ENCODE peak calls at places on chromosomes 13 and 19, in four cellular contexts. R is coronary artery, N is OCI-LY7, U is HL-60. K is an unnamed sample.

GRCh38 chr19:10433131-10433536 is 12.8 kb downstream of the PDE4A start:
- DNase-seq in R (no peak), N (no peak), U (no peak), K (no peak)

GRCh38 chr19:47122359-47123335 is 8.0 kb upstream of the SAE1 start:
- DNase-seq in R (no peak), N (no peak), U (no peak), K (no peak)

GRCh38 chr19:622666-623065 is 10.7 kb downstream of the POLRMT start:
- DNase-seq in R (no peak), N (no peak), U (no peak), K (no peak)

GRCh38 chr13:33194820-33195692 is 90.5 kb downstream of the STARD13 start:
- DNase-seq in R (no peak), N (no peak), U (no peak), K (no peak)

GRCh38 chr13:66353664-66354063 is 876.5 kb downstream of the PCDH9 start:
- DNase-seq in R (no peak), N (no peak), U (no peak), K (no peak)

GRCh38 chr13:37326319-37326718 is 220.9 kb upstream of the CSNK1A1L start:
- DNase-seq in R (no peak), N (no peak), U (no peak), K (no peak)

GRCh38 chr19:30870861-30871260 is 478.4 kb downstream of the TSHZ3 start:
- DNase-seq in R (no peak), N (no peak), U (no peak), K (peak; percentile 41)

GRCh38 chr13:78022164-78022877 is 103.7 kb upstream of the EDNRB start:
- DNase-seq in R (no peak), N (peak; percentile 73), U (peak; percentile 70), K (no peak)

GRCh38 chr13:20654156-20654555 is 49.3 kb upstream of the IL17D start:
- DNase-seq in R (no peak), N (no peak), U (no peak), K (no peak)

GRCh38 chr19:46903458-46903857 is 42.7 kb downstream of the ARHGAP35 start:
- DNase-seq in R (no peak), N (peak; percentile 23), U (no peak), K (no peak)

GRCh38 chr13:91710733-91711132 is 312.3 kb downstream of the GPC5 start:
- DNase-seq in R (no peak), N (no peak), U (no peak), K (no peak)

GRCh38 chr19:51735759-51736449 is 12.1 kb upstream of the HAS1 start:
- DNase-seq in R (no peak), N (no peak), U (peak; percentile 92), K (no peak)

GRCh38 chr19:48481191-48481500 is 12.0 kb downstream of the CYTH2 start:
- DNase-seq in R (no peak), N (no peak), U (no peak), K (no peak)

GRCh38 chr19:51702103-51702753 is 9.1 kb downstream of the SPACA6 start:
- DNase-seq in R (peak; percentile 90), N (peak; percentile 45), U (no peak), K (peak; percentile 81)

GRCh38 chr13:84951128-84951527 is 848.1 kb downstream of the SLITRK6 start:
- DNase-seq in R (no peak), N (no peak), U (no peak), K (no peak)

GRCh38 chr13:70622785-70623184 is 514.5 kb upstream of the KLHL1 start:
- DNase-seq in R (no peak), N (no peak), U (no peak), K (no peak)

GRCh38 chr13:26837997-26838396 is 77.4 kb upstream of the GPR12 start:
- DNase-seq in R (peak; percentile 45), N (no peak), U (no peak), K (no peak)

GRCh38 chr13:88544836-88545235 is 873.7 kb downstream of the SLITRK5 start:
- DNase-seq in R (no peak), N (no peak), U (no peak), K (no peak)

GRCh38 chr19:29528350-29528945 is 2.7 kb downstream of the VSTM2B start:
- DNase-seq in R (no peak), N (peak; percentile 50), U (peak; percentile 70), K (peak; percentile 27)

GRCh38 chr19:1619094-1619439 is 13.8 kb upstream of the UQCR11 start:
- DNase-seq in R (no peak), N (no peak), U (no peak), K (no peak)

GRCh38 chr19:39499932-39500331 is 1.2 kb downstream of the DLL3 start:
- DNase-seq in R (no peak), N (no peak), U (no peak), K (no peak)

GRCh38 chr19:518292-519231 is 11.3 kb downstream of the TPGS1 start:
- DNase-seq in R (no peak), N (no peak), U (no peak), K (no peak)

GRCh38 chr13:35468195-35468594 is 8.3 kb downstream of the MAB21L1 start:
- DNase-seq in R (no peak), N (no peak), U (no peak), K (no peak)

GRCh38 chr19:30001794-30002193 is 59.8 kb downstream of the URI1 start:
- DNase-seq in R (no peak), N (peak; percentile 6), U (no peak), K (no peak)

GRCh38 chr13:110264685-110265275 is 42.2 kb downstream of the COL4A1 start:
- DNase-seq in R (no peak), N (no peak), U (no peak), K (no peak)

DNA sequence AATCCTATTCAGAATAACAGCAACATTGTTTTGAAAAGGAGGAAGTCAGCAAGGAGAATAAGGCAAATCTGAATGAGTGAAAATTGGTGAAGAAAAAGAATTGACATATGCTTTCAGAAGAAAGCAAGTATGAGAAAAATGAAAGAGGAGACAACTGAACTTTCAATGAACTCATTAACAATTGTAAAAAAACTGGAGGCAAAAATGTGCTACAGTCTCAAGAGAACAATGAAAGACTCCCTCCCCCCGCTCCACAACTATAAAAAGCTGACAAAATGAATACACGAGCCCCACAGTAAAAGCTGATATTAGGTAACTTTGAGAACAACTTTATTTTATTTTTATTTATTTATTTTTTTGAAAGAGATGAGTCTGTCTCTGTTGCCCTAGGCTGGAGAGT is 373.1 kb downstream of the DIAPH3 start:
- DNase-seq in R (no peak), N (no peak), U (no peak), K (no peak)
- TF ChIP-seq CTCF in R (no peak), N (no peak), U (no peak), K (no peak)

GRCh38 chr19:5994407-5995165 is 16.6 kb upstream of the RANBP3 start:
- DNase-seq in R (no peak), N (no peak), U (no peak), K (no peak)

GRCh38 chr19:5996102-5996501 is 18.2 kb upstream of the RANBP3 start:
- DNase-seq in R (no peak), N (no peak), U (no peak), K (no peak)

GRCh38 chr19:5992756-5993155 is 14.8 kb upstream of the RANBP3 start:
- DNase-seq in R (no peak), N (no peak), U (no peak), K (no peak)

GRCh38 chr19:5995606-5996005 is 17.7 kb upstream of the RANBP3 start:
- DNase-seq in R (no peak), N (no peak), U (no peak), K (no peak)

GRCh38 chr19:5993516-5994406 is 15.8 kb upstream of the RANBP3 start:
- DNase-seq in R (no peak), N (no peak), U (no peak), K (no peak)
- TF ChIP-seq CTCF in R (no peak), N (no peak), U (no peak), K (no peak)

GRCh38 chr13:72648513-72649065 is 78.8 kb downstream of the MZT1 start:
- DNase-seq in R (no peak), N (no peak), U (no peak), K (no peak)

GRCh38 chr13:72638059-72638815 is 89.2 kb downstream of the MZT1 start:
- DNase-seq in R (no peak), N (no peak), U (no peak), K (no peak)

GRCh38 chr13:72645521-72645920 is 81.9 kb downstream of the MZT1 start:
- DNase-seq in R (no peak), N (no peak), U (no peak), K (no peak)

GRCh38 chr13:72639377-72639776 is 88.1 kb downstream of the MZT1 start:
- DNase-seq in R (no peak), N (no peak), U (no peak), K (no peak)

GRCh38 chr13:72643339-72643989 is 84.0 kb downstream of the MZT1 start:
- DNase-seq in R (no peak), N (peak; percentile 54), U (peak; percentile 59), K (peak; percentile 53)
- TF ChIP-seq CTCF in R (no peak), N (peak; percentile 90), U (peak; percentile 63), K (no peak)

GRCh38 chr19:32345261-32346207 is at the start of gene ZNF507:
- DNase-seq in R (peak; percentile 84), N (peak; percentile 88), U (peak; percentile 79), K (peak; percentile 64)
- TF ChIP-seq CTCF in R (no peak), N (peak; percentile 28), U (no peak), K (no peak)

DNA sequence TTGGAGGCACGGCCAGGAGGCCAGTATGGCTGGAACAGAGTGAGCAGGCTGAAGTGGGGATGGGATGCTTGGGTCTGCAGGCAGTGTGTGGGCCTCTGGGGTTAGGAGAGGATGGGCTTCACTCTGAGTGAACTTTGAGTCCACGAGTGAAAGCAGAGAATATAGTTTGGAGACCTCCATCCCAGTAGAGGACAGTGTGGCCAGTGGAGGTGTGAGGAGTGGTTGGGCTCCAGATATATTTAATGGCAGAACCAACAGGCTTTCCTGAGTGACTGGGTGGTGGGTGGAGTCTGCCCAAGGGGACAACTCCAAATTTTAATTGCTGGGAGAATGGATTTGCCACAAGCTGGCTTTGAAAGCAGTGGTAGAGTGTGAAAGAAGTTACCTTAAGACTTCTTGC is 27.3 kb downstream of the GATAD2A start:
- DNase-seq in R (no peak), N (no peak), U (no peak), K (no peak)
- TF ChIP-seq CTCF in R (no peak), N (no peak), U (no peak), K (no peak)

GRCh38 chr13:99606322-99607089 is 105.2 kb downstream of the TM9SF2 start:
- DNase-seq in R (peak; percentile 92), N (peak; percentile 81), U (peak; percentile 87), K (peak; percentile 75)
- TF ChIP-seq CTCF in R (no peak), N (no peak), U (no peak), K (no peak)

GRCh38 chr19:17812099-17812498 is 9.2 kb downstream of the INSL3 start:
- DNase-seq in R (no peak), N (no peak), U (no peak), K (no peak)
- TF ChIP-seq CTCF in R (no peak), N (no peak), U (no peak), K (no peak)

GRCh38 chr19:55676384-55676783 is 1.4 kb downstream of the EPN1 start:
- DNase-seq in R (no peak), N (peak; percentile 34), U (no peak), K (no peak)
- TF ChIP-seq CTCF in R (no peak), N (peak; percentile 66), U (no peak), K (no peak)

K was measured in omental fat pad.